ENCODE peak calls at places on chromosome 21, in four cellular contexts. One of them, this sample, is unnamed.

GRCh38 chr21:28754127-28754611 is 238.5 kb downstream of the LTN1 start:
- DNase-seq in endothelial cell of umbilical vein: no peak
- DNase-seq in lower leg skin: no peak
- DNase-seq in uterus: peak
- DNase-seq in this sample: no peak

GRCh38 chr21:34970126-34970525 is 79.0 kb downstream of the RUNX1 start:
- DNase-seq in lower leg skin: no peak
- DNase-seq in uterus: no peak
- DNase-seq in endothelial cell of umbilical vein: no peak
- DNase-seq in this sample: no peak

GRCh38 chr21:16838330-16838729 is 674.5 kb upstream of the CXADR start:
- DNase-seq in endothelial cell of umbilical vein: no peak
- DNase-seq in lower leg skin: no peak
- DNase-seq in uterus: no peak
- DNase-seq in this sample: no peak

GRCh38 chr21:41526478-41527087 is 18.6 kb upstream of the TMPRSS2 start:
- DNase-seq in endothelial cell of umbilical vein: no peak
- DNase-seq in lower leg skin: peak
- DNase-seq in uterus: no peak
- DNase-seq in this sample: no peak

GRCh38 chr21:25818156-25818950 is 83.6 kb downstream of the GABPA start:
- DNase-seq in endothelial cell of umbilical vein: no peak
- DNase-seq in lower leg skin: no peak
- DNase-seq in uterus: no peak
- DNase-seq in this sample: no peak

GRCh38 chr21:34999397-34999941 is 49.6 kb downstream of the RUNX1 start:
- DNase-seq in lower leg skin: no peak
- DNase-seq in uterus: no peak
- DNase-seq in endothelial cell of umbilical vein: no peak
- DNase-seq in this sample: no peak

GRCh38 chr21:43341349-43342163 is 85.4 kb downstream of the SIK1 start:
- DNase-seq in lower leg skin: no peak
- DNase-seq in endothelial cell of umbilical vein: no peak
- DNase-seq in uterus: no peak
- DNase-seq in this sample: no peak

GRCh38 chr21:43597052-43597451 is 62.2 kb downstream of the HSF2BP start:
- DNase-seq in lower leg skin: no peak
- DNase-seq in endothelial cell of umbilical vein: no peak
- DNase-seq in uterus: no peak
- DNase-seq in this sample: no peak

GRCh38 chr21:40516336-40516735 is 330.6 kb downstream of the DSCAM start:
- DNase-seq in endothelial cell of umbilical vein: no peak
- DNase-seq in lower leg skin: no peak
- DNase-seq in uterus: no peak
- DNase-seq in this sample: no peak

GRCh38 chr21:26965091-26965566 is 1.8 kb downstream of the ADAMTS5 start:
- DNase-seq in endothelial cell of umbilical vein: no peak
- DNase-seq in lower leg skin: peak
- DNase-seq in uterus: no peak
- DNase-seq in this sample: peak

GRCh38 chr21:26966360-26966977 is 419 bp downstream of the ADAMTS5 start:
- DNase-seq in uterus: peak
- DNase-seq in lower leg skin: no peak
- DNase-seq in endothelial cell of umbilical vein: no peak
- DNase-seq in this sample: peak

GRCh38 chr21:26965567-26966359 is 1.1 kb downstream of the ADAMTS5 start:
- DNase-seq in endothelial cell of umbilical vein: no peak
- DNase-seq in lower leg skin: peak
- DNase-seq in uterus: peak
- DNase-seq in this sample: peak

GRCh38 chr21:26964379-26964778 is 2.5 kb downstream of the ADAMTS5 start:
- DNase-seq in lower leg skin: peak
- DNase-seq in endothelial cell of umbilical vein: no peak
- DNase-seq in uterus: peak
- DNase-seq in this sample: no peak

GRCh38 chr21:26966978-26967913 is at the start of gene ADAMTS5:
- DNase-seq in endothelial cell of umbilical vein: peak
- DNase-seq in lower leg skin: peak
- DNase-seq in uterus: peak
- DNase-seq in this sample: peak
- TF ChIP-seq POLR2A in endothelial cell of umbilical vein: no peak
- TF ChIP-seq POLR2A in lower leg skin: peak
- TF ChIP-seq POLR2A in uterus: no peak
- TF ChIP-seq POLR2A in this sample: no peak

GRCh38 chr21:15174923-15175322 is 110.1 kb upstream of the NRIP1 start:
- DNase-seq in endothelial cell of umbilical vein: no peak
- DNase-seq in uterus: no peak
- DNase-seq in lower leg skin: no peak
- DNase-seq in this sample: no peak
- TF ChIP-seq POLR2A in endothelial cell of umbilical vein: no peak
- TF ChIP-seq POLR2A in uterus: no peak
- TF ChIP-seq POLR2A in lower leg skin: no peak
- TF ChIP-seq POLR2A in this sample: no peak

DNA sequence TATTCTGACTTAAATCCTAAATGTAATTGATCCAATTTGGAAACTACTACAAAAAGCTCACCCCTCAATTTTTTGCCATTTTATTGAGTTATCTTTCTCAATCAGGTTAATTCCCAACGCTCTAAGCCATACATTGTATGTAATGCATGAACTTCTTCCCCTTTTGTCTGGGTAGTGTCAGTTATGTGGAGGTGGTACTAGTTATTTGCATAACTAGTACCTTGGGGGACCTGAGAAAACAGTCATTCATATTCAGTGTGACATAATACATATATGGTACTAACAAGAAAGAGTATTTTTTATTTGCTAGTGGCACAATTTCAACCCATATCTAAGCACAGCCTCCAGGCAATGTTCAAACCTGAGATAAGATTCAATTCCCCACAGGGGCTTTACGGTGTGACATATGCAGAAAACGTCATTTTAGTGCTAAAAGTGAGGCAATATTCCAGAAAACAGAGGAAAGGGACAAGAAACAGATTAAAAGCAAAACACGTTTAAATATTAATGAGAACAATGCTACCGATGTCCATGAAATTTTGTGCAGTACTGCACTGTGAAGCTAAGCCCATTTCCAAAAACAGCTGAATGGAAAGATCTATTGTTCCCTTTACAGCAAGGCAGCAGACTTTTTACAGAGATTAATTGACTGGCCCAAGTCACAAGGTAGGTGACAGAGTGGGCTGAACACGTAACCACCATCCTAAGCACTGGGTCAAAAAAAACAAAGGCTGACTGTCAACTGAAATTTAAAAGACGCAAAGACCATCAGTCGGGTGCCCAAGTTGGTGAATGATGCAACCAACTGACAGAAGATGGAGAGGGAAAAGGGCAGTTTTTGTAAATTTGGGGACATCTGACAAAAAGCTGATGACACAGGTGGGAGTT is 1.4 kb downstream of the HLCS start:
- DNase-seq in endothelial cell of umbilical vein: no peak
- DNase-seq in uterus: no peak
- DNase-seq in lower leg skin: no peak
- DNase-seq in this sample: no peak
- TF ChIP-seq POLR2A in endothelial cell of umbilical vein: no peak
- TF ChIP-seq POLR2A in uterus: no peak
- TF ChIP-seq POLR2A in lower leg skin: no peak
- TF ChIP-seq POLR2A in this sample: no peak

GRCh38 chr21:33491373-33492102 is at the start of gene DNAJC28:
- DNase-seq in endothelial cell of umbilical vein: peak
- DNase-seq in lower leg skin: peak
- DNase-seq in uterus: peak
- DNase-seq in this sample: peak
- TF ChIP-seq POLR2A in endothelial cell of umbilical vein: peak
- TF ChIP-seq POLR2A in lower leg skin: no peak
- TF ChIP-seq POLR2A in uterus: no peak
- TF ChIP-seq POLR2A in this sample: no peak

GRCh38 chr21:33588485-33589335 is at the start of gene DONSON:
- DNase-seq in lower leg skin: peak
- DNase-seq in uterus: peak
- DNase-seq in endothelial cell of umbilical vein: peak
- DNase-seq in this sample: peak
- TF ChIP-seq POLR2A in lower leg skin: no peak
- TF ChIP-seq POLR2A in uterus: peak
- TF ChIP-seq POLR2A in endothelial cell of umbilical vein: peak
- TF ChIP-seq POLR2A in this sample: peak

GRCh38 chr21:45417951-45418300 is 13.0 kb downstream of the COL18A1 start:
- DNase-seq in lower leg skin: no peak
- DNase-seq in uterus: no peak
- DNase-seq in endothelial cell of umbilical vein: no peak
- DNase-seq in this sample: no peak

GRCh38 chr21:45420061-45420521 is 15.1 kb downstream of the COL18A1 start:
- DNase-seq in lower leg skin: no peak
- DNase-seq in endothelial cell of umbilical vein: no peak
- DNase-seq in uterus: no peak
- DNase-seq in this sample: no peak

GRCh38 chr21:45420623-45421041 is 15.7 kb downstream of the COL18A1 start:
- DNase-seq in lower leg skin: no peak
- DNase-seq in endothelial cell of umbilical vein: no peak
- DNase-seq in uterus: no peak
- DNase-seq in this sample: no peak

GRCh38 chr21:45418301-45419071 is 13.5 kb downstream of the COL18A1 start:
- DNase-seq in lower leg skin: no peak
- DNase-seq in uterus: no peak
- DNase-seq in endothelial cell of umbilical vein: no peak
- DNase-seq in this sample: no peak

DNA sequence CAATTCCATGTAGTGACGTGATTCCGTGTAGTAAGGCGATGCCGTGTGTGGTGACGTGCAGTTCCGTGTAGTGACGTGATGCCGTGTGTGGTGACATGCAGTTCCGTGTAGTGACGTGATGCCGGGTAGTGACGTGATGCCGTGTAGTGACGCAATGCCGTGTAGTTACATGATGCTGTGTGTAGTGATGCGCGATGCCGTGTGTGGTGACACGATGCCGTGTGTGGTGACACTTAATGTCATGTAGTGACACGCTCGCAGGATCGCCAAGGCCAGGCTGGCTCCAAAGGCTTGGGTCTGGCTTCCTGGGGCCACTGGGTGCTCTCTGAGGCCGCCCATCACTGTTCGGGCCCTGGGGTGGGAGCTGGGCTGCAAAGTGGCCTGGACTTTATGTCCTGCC is 14.2 kb downstream of the COL18A1 start:
- DNase-seq in uterus: no peak
- DNase-seq in endothelial cell of umbilical vein: no peak
- DNase-seq in lower leg skin: no peak
- DNase-seq in this sample: no peak
- TF ChIP-seq POLR2A in uterus: no peak
- TF ChIP-seq POLR2A in endothelial cell of umbilical vein: no peak
- TF ChIP-seq POLR2A in lower leg skin: no peak
- TF ChIP-seq POLR2A in this sample: no peak

GRCh38 chr21:45549670-45550463 is 7.6 kb upstream of the SLC19A1 start:
- DNase-seq in endothelial cell of umbilical vein: no peak
- DNase-seq in lower leg skin: peak
- DNase-seq in uterus: no peak
- DNase-seq in this sample: no peak

GRCh38 chr21:45551816-45552695 is 9.8 kb upstream of the SLC19A1 start:
- DNase-seq in endothelial cell of umbilical vein: no peak
- DNase-seq in lower leg skin: peak
- DNase-seq in uterus: no peak
- DNase-seq in this sample: no peak

GRCh38 chr21:45551316-45551715 is 9.1 kb upstream of the SLC19A1 start:
- DNase-seq in uterus: no peak
- DNase-seq in lower leg skin: peak
- DNase-seq in endothelial cell of umbilical vein: peak
- DNase-seq in this sample: no peak

GRCh38 chr21:45548711-45549491 is 6.7 kb upstream of the SLC19A1 start:
- DNase-seq in endothelial cell of umbilical vein: no peak
- DNase-seq in lower leg skin: peak
- DNase-seq in uterus: no peak
- DNase-seq in this sample: no peak

GRCh38 chr21:45550552-45551210 is 8.4 kb upstream of the SLC19A1 start:
- DNase-seq in uterus: no peak
- DNase-seq in endothelial cell of umbilical vein: no peak
- DNase-seq in lower leg skin: peak
- DNase-seq in this sample: no peak
- TF ChIP-seq POLR2A in uterus: no peak
- TF ChIP-seq POLR2A in endothelial cell of umbilical vein: no peak
- TF ChIP-seq POLR2A in lower leg skin: no peak
- TF ChIP-seq POLR2A in this sample: peak

This sample was measured in GM12891.